ENCODE peak calls at places on chromosomes 12 and 14, in seven cellular contexts. F is IMR-90; X is ascending aorta; M is dorsolateral prefrontal cortex; U is CD8-positive, alpha-beta memory T cell; N is effector memory CD4-positive, alpha-beta T cell; V is A673. W is an unnamed sample.

GRCh38 chr12:52254180-52254964 is 20.1 kb upstream of the KRT86 start:
- DNase-seq in F (no peak), X (no peak), M (no peak), U (no peak), N (no peak), V (no peak), W (no peak)

GRCh38 chr12:68081561-68081960 is 78.0 kb downstream of the IFNG start:
- DNase-seq in F (no peak), X (no peak), M (no peak), U (no peak), N (no peak), V (no peak), W (no peak)

GRCh38 chr12:122366685-122367475 is 55.6 kb downstream of the CLIP1 start:
- DNase-seq in F (peak; percentile 90), X (no peak), M (no peak), U (no peak), N (no peak), V (peak; percentile 87), W (peak; percentile 63)

GRCh38 chr14:74647834-74648361 is 35.9 kb upstream of the LTBP2 start:
- DNase-seq in F (no peak), X (no peak), M (no peak), U (no peak), N (no peak), V (peak; percentile 53), W (no peak)

GRCh38 chr12:101299931-101300330 is 20.0 kb downstream of the UTP20 start:
- DNase-seq in F (peak; percentile 12), X (no peak), M (no peak), U (no peak), N (no peak), V (no peak), W (no peak)

GRCh38 chr14:102046337-102047278 is 40.2 kb downstream of the HSP90AA1 start:
- DNase-seq in F (peak; percentile 28), X (peak; percentile 41), M (peak; percentile 79), U (peak; percentile 19), N (no peak), V (peak; percentile 72), W (peak; percentile 85)

GRCh38 chr12:98373019-98373554 is 142.3 kb upstream of the TMPO start:
- DNase-seq in F (peak; percentile 51), X (no peak), M (no peak), U (no peak), N (no peak), V (peak; percentile 89), W (no peak)

GRCh38 chr12:54258286-54258685 is 21.6 kb downstream of the CBX5 start:
- DNase-seq in F (peak; percentile 70), X (no peak), M (no peak), U (no peak), N (no peak), V (peak; percentile 61), W (no peak)

GRCh38 chr14:97866186-97866585 is 1069.0 kb downstream of the VRK1 start:
- DNase-seq in F (no peak), X (no peak), M (no peak), U (no peak), N (no peak), V (no peak), W (no peak)

GRCh38 chr14:96077983-96078686 is 39.0 kb downstream of the C14orf132 start:
- DNase-seq in F (no peak), X (no peak), M (no peak), U (no peak), N (no peak), V (no peak), W (no peak)

GRCh38 chr14:61602733-61603077 is 92.6 kb upstream of the HIF1A start:
- DNase-seq in F (no peak), X (no peak), M (no peak), U (no peak), N (no peak), V (peak; percentile 83), W (no peak)

GRCh38 chr12:19946549-19946948 is 421.8 kb upstream of the PDE3A start:
- DNase-seq in F (peak; percentile 98), X (no peak), M (no peak), U (no peak), N (no peak), V (no peak), W (no peak)

GRCh38 chr14:89534896-89535615 is 118.0 kb upstream of the FOXN3 start:
- DNase-seq in F (peak; percentile 72), X (no peak), M (no peak), U (no peak), N (no peak), V (no peak), W (no peak)

GRCh38 chr12:117087808-117088207 is 11.4 kb downstream of the TESC start:
- DNase-seq in F (no peak), X (no peak), M (no peak), U (no peak), N (no peak), V (no peak), W (no peak)

GRCh38 chr14:96683575-96684289 is 113.5 kb upstream of the VRK1 start:
- DNase-seq in F (no peak), X (no peak), M (no peak), U (no peak), N (no peak), V (no peak), W (no peak)

GRCh38 chr12:15714256-15714655 is 74.9 kb downstream of the EPS8 start:
- DNase-seq in F (no peak), X (no peak), M (no peak), U (no peak), N (no peak), V (no peak), W (no peak)

GRCh38 chr12:72747460-72747859 is 475.3 kb downstream of the TRHDE start:
- DNase-seq in F (no peak), X (no peak), M (no peak), U (no peak), N (no peak), V (no peak), W (no peak)

GRCh38 chr12:92929957-92930356 is 862 bp upstream of the EEA1 start:
- DNase-seq in F (no peak), X (no peak), M (no peak), U (no peak), N (no peak), V (no peak), W (no peak)

GRCh38 chr12:1848741-1849140 is 28.4 kb downstream of the LRTM2 start:
- DNase-seq in F (no peak), X (no peak), M (no peak), U (no peak), N (no peak), V (no peak), W (no peak)

GRCh38 chr14:31703056-31703455 is 141.9 kb downstream of the NUBPL start:
- DNase-seq in F (peak; percentile 1), X (no peak), M (no peak), U (no peak), N (no peak), V (no peak), W (no peak)

DNA sequence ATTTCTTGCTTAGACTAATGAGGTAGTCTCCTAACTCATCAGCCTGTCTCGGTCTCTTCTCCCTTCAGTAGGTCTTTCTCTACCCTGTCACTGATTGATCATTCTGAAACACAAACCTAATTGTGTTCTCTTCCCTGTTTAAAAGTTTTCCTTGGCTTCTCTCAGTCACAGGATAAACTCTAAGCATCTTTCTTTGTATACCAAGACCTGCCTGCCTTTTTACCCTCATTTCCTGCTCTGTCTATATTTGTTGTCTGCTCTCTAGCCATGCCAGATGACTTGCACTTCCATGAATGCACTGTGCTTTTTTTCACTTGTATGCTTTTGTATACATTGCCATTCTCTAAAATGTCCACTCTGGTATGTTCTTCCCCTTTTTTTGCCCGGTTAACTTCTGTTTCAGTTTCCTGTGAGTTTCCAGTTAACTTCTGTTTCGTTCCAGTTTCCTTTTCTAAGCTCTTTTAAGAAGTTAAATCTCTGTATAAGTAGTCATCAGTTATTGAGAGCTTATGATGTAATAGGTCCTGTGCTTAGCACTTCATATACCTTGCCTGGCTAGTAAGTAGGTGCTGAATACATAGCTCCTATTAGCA is 12.8 kb downstream of the DIP2B start:
- DNase-seq in F (peak; percentile 84), X (no peak), M (no peak), U (no peak), N (no peak), V (peak; percentile 29), W (no peak)
- H3K4me3 ChIP-seq in F (peak overlapping the region; percentile 29), X (no peak overlapping the region), M (no peak overlapping the region), U (no peak overlapping the region), N (no peak overlapping the region), V (no peak overlapping the region), W (no peak overlapping the region)

DNA sequence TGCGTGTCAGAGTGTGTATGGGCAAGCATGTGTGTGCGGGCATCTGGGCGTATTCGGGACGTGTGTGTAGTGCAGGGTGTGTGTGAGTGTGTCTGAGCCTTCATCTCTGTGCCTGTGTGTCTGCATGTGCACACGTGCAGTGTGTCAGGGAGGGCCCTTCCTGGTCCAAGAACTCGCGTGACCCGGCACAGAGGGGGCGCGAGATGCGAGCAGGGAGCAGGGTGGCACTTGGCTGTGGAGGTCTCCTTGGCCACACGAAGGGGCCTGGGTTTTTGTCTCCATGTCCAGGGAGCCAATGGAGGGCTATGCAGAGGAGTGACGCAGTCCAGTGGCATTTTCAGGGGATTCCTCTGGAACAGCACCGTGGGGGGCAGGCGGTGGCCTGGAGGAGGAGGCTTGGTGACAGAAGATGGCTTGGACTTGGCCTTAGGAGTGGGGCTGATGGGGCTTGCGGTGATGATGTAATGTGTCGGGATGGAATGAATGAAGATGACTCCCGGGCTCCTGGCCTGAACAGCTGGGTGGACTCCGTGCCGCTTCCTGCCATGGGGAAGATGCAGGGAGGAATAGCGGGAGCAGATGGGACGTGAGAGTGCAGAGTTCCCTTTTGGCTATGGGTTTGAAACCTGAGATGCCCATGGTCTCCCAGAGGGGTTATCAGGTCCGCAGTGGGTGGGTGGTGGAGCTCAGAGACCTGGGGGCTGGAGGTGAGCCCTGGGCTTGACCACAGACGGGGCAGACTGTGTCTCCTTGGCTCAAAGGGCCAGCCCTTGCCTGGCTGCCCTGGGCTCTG is 208.3 kb downstream of the PHETA1 start:
- DNase-seq in F (no peak), X (no peak), M (no peak), U (no peak), N (no peak), V (no peak), W (no peak)
- H3K27ac ChIP-seq in F (no peak overlapping the region), X (no peak overlapping the region), M (no peak overlapping the region), U (no peak overlapping the region), N (no peak overlapping the region), V (no peak overlapping the region), W (no peak overlapping the region)

GRCh38 chr14:99262977-99263448 is 9.0 kb downstream of the BCL11B start:
- DNase-seq in F (no peak), X (no peak), M (no peak), U (no peak), N (no peak), V (no peak), W (no peak)
- H3K27me3 ChIP-seq in F (peaks cover 18% of the 10 kb centered on the region), X (no peaks in the 10 kb centered on the region), M (no peaks in the 10 kb centered on the region), U (no peaks in the 10 kb centered on the region), N (no peaks in the 10 kb centered on the region), V (no peaks in the 10 kb centered on the region), W (peaks cover 4% of the 10 kb centered on the region)

GRCh38 chr14:45112886-45113772 is 21.2 kb downstream of the FKBP3 start:
- DNase-seq in F (peak; percentile 62), X (no peak), M (no peak), U (no peak), N (no peak), V (peak; percentile 18), W (no peak)
- H3K4me3 ChIP-seq in F (no peak overlapping the region), X (no peak overlapping the region), M (no peak overlapping the region), U (no peak overlapping the region), N (no peak overlapping the region), V (no peak overlapping the region), W (no peak overlapping the region)

GRCh38 chr14:35368993-35369392 is 35.6 kb downstream of the NFKBIA start:
- DNase-seq in F (no peak), X (no peak), M (no peak), U (no peak), N (no peak), V (no peak), W (no peak)
- H3K27ac ChIP-seq in F (no peak overlapping the region), X (no peak overlapping the region), M (no peak overlapping the region), U (no peak overlapping the region), N (no peak overlapping the region), V (no peak overlapping the region), W (no peak overlapping the region)

GRCh38 chr14:56797003-56797568 is 13.2 kb downstream of the OTX2 start:
- DNase-seq in F (no peak), X (no peak), M (no peak), U (no peak), N (no peak), V (no peak), W (no peak)
- H3K27me3 ChIP-seq in F (peaks cover 71% of the 10 kb centered on the region), X (peaks cover 22% of the 10 kb centered on the region), M (peaks cover 74% of the 10 kb centered on the region), U (peaks cover 24% of the 10 kb centered on the region), N (peaks cover 57% of the 10 kb centered on the region), V (no peaks in the 10 kb centered on the region), W (peaks cover 51% of the 10 kb centered on the region)

W was measured in right atrium auricular region.